ENCODE peak calls at places on chromosomes 3 and 15, in five cellular contexts. L, Z, F, B and Y are unnamed samples.

GRCh38 chr15:50181983-50182232 is at the start of gene SLC27A2:
- DNase-seq in L (no peak), Z (no peak), F (peak), B (no peak), Y (no peak)

GRCh38 chr3:138768126-138768525 is 66.6 kb downstream of the PIK3CB start:
- DNase-seq in L (no peak), Z (peak), F (no peak), B (no peak), Y (no peak)

GRCh38 chr3:99895706-99896441 is 78.2 kb downstream of the CMSS1 start:
- DNase-seq in L (peak), Z (no peak), F (no peak), B (peak), Y (peak)

GRCh38 chr15:68763063-68763462 is 57.6 kb downstream of the ANP32A start:
- DNase-seq in L (no peak), Z (no peak), F (no peak), B (no peak), Y (no peak)

GRCh38 chr3:57544181-57545125 is at the start of gene DNAH12:
- DNase-seq in L (no peak), Z (no peak), F (no peak), B (no peak), Y (no peak)

GRCh38 chr3:124084398-124084881 is 92.5 kb upstream of the ROPN1 start:
- DNase-seq in L (peak), Z (no peak), F (no peak), B (no peak), Y (peak)

GRCh38 chr3:160458151-160458550 is 8.6 kb upstream of the TRIM59 start:
- DNase-seq in L (no peak), Z (no peak), F (no peak), B (no peak), Y (no peak)

GRCh38 chr3:191775451-191776233 is 314.7 kb downstream of the PYDC2 start:
- DNase-seq in L (peak), Z (no peak), F (no peak), B (peak), Y (peak)

GRCh38 chr15:78676424-78677110 is 35.6 kb upstream of the CHRNB4 start:
- DNase-seq in L (no peak), Z (no peak), F (no peak), B (no peak), Y (no peak)

GRCh38 chr3:187252311-187252710 is 39.2 kb downstream of the MASP1 start:
- DNase-seq in L (no peak), Z (no peak), F (no peak), B (no peak), Y (no peak)

GRCh38 chr15:65869954-65870871 is 922 bp downstream of the RAB11A start:
- DNase-seq in L (no peak), Z (peak), F (no peak), B (peak), Y (no peak)

GRCh38 chr3:69698728-69699127 is 40.5 kb upstream of the MITF start:
- DNase-seq in L (no peak), Z (no peak), F (no peak), B (no peak), Y (no peak)

GRCh38 chr15:63501256-63502089 is 2.9 kb upstream of the USP3 start:
- DNase-seq in L (peak), Z (no peak), F (peak), B (peak), Y (no peak)